ENCODE peak calls at places on chromosome 5, in six cellular contexts. Q, J, R, P, F and K are unnamed samples.

GRCh38 chr5:127508644-127509373 is 8.6 kb upstream of the PRRC1 start:
- DNase-seq in J (no peak), F (no peak), R (no peak), P (no peak), Q (no peak), K (no peak)

GRCh38 chr5:151174612-151175101 is 17.1 kb upstream of the ANXA6 start:
- DNase-seq in R (no peak), F (no peak), J (peak), P (no peak), Q (no peak), K (no peak)

GRCh38 chr5:171444582-171444981 is 25.1 kb downstream of the FGF18 start:
- DNase-seq in P (no peak), F (no peak), R (no peak), Q (no peak), J (no peak), K (no peak)

GRCh38 chr5:133371371-133372155 is 240.8 kb downstream of the FSTL4 start:
- DNase-seq in R (no peak), F (no peak), P (no peak), Q (no peak), J (no peak), K (no peak)

GRCh38 chr5:1887400-1888360 is 5.0 kb upstream of the IRX4 start:
- DNase-seq in P (no peak), J (peak), F (no peak), R (no peak), Q (no peak), K (no peak)

GRCh38 chr5:146130440-146131045 is 25.2 kb upstream of the PLAC8L1 start:
- DNase-seq in F (no peak), J (no peak), Q (no peak), P (no peak), R (no peak), K (no peak)

GRCh38 chr5:173974688-173975239 is 14.2 kb upstream of the C5orf47 start:
- DNase-seq in F (no peak), P (no peak), J (no peak), R (no peak), Q (no peak), K (no peak)

GRCh38 chr5:78706825-78707224 is 58.3 kb upstream of the LHFPL2 start:
- DNase-seq in J (no peak), P (no peak), Q (no peak), F (no peak), R (no peak), K (no peak)

GRCh38 chr5:171470420-171470819 is 51.0 kb downstream of the FGF18 start:
- DNase-seq in F (no peak), J (no peak), Q (no peak), P (no peak), R (no peak), K (no peak)

GRCh38 chr5:107505763-107506534 is 164.8 kb downstream of the EFNA5 start:
- DNase-seq in F (no peak), R (no peak), Q (no peak), J (no peak), P (no peak), K (no peak)

GRCh38 chr5:13107553-13107952 is 836.9 kb downstream of the DNAH5 start:
- DNase-seq in F (no peak), P (no peak), R (no peak), Q (no peak), J (no peak), K (no peak)

GRCh38 chr5:107395632-107396350 is 274.9 kb downstream of the EFNA5 start:
- DNase-seq in P (no peak), F (peak), Q (no peak), J (no peak), R (no peak), K (no peak)

GRCh38 chr5:89037090-89037489 is 154.1 kb upstream of the MEF2C start:
- DNase-seq in P (no peak), J (no peak), R (no peak), Q (peak), F (no peak), K (no peak)

GRCh38 chr5:145520335-145520734 is 314.8 kb downstream of the PRELID2 start:
- DNase-seq in R (no peak), Q (no peak), F (no peak), J (no peak), P (no peak), K (no peak)

GRCh38 chr5:146213210-146213838 is 9.9 kb downstream of the RBM27 start:
- DNase-seq in F (no peak), J (no peak), R (no peak), P (no peak), Q (peak), K (no peak)

GRCh38 chr5:102767864-102768263 is 12.8 kb downstream of the PAM start:
- DNase-seq in F (no peak), P (no peak), J (no peak), Q (no peak), R (no peak), K (no peak)

GRCh38 chr5:159100928-159101646 is 1.4 kb upstream of the EBF1 start:
- DNase-seq in J (no peak), Q (no peak), R (no peak), P (no peak), F (no peak), K (no peak)
- TF ChIP-seq CTCF in J (no peak), Q (no peak), R (no peak), P (no peak), F (no peak), K (no peak)

DNA sequence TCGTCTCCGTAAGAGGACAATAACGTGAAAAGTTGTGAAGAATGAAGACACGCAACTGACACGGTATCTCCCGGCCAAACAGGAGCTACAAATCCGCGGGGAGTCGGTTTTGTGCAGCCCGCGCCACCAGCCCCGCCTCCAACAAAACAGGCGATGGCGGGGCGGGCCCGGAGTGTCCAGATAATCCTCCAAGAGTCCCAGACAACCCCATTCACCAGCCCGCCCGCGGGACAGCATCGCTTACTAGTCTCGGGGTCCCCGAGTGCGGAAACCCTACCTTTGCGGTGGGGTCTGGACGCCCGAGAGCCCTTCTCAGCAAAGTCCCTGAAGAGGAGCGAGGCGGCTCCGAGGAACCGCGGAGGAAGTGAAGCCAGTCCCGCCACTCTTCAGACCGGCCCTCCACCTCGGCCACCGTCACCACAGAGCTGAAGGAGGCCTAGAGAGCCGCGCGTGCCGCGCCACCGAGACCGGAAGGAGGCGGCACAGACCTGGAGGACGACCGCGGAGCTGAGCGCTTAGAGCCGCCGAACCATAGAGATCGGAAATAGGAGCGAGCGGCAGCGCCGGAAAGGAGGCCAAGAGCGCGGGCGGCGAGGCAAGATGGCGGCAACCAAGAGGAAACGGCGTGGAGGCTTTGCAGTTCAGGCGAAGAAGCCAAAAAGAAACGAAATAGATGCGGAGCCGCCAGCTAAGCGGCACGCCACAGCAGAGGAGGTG is at the start of the genes BRIX1 and RAD1:
- DNase-seq in F (peak), P (peak), R (peak), J (peak), Q (peak), K (peak)
- TF ChIP-seq CTCF in F (no peak), P (peak), R (no peak), J (no peak), Q (no peak), K (no peak)

GRCh38 chr5:129400395-129400983 is 59.6 kb upstream of the ADAMTS19 start:
- DNase-seq in R (no peak), Q (no peak), P (no peak), F (no peak), J (no peak), K (no peak)
- TF ChIP-seq CTCF in R (peak), Q (peak), P (peak), F (no peak), J (peak), K (peak)

GRCh38 chr5:125826214-125826613 is 597.0 kb upstream of the GRAMD2B start:
- DNase-seq in R (no peak), J (peak), Q (no peak), P (no peak), F (no peak), K (no peak)
- TF ChIP-seq CTCF in R (no peak), J (peak), Q (no peak), P (no peak), F (no peak), K (no peak)

DNA sequence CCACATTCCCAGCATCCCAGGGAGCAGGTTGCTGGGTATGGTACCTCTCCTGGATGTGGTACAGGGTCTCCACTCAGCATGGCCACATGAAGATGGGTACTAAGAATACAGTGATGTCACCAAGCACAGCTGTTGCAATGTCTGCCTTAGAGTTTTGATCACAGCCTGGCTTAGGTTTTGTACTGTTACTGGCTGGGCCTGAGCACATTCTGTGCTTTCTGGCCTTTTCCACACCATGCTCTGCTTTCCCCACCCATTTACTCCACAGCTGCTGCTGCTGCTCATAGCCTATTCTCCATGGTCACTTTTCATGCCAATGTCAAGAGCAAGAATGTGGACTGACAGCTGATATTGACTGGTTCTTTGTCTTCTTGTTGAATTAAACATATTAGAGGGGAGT is 481.9 kb downstream of the ARHGEF28 start:
- DNase-seq in Q (no peak), R (no peak), F (no peak), J (no peak), P (no peak), K (no peak)
- TF ChIP-seq CTCF in Q (no peak), R (no peak), F (no peak), J (no peak), P (no peak), K (no peak)